ENCODE peak calls at places on chromosomes 12 and 14, in seven cellular contexts. One of them, this sample, is unnamed.

GRCh38 chr14:54593860-54594259 is 26.9 kb downstream of the SAMD4A start:
- DNase-seq in stimulated activated CD4-positive, alpha-beta T cell treated with anti-CD3 and anti-CD28 coated beads, Interleukin-4, amount 100 ng/mL, for 48 hours: no peak
- DNase-seq in upper lobe of right lung: no peak
- DNase-seq in H9: no peak
- DNase-seq in fibroblast of the aortic adventitia: peak
- DNase-seq in T-cell: no peak
- DNase-seq in activated T-cell treated with anti-CD3 and anti-CD28 coated beads for 1 hour: no peak
- DNase-seq in this sample: no peak

GRCh38 chr14:105420976-105421674 is 1.5 kb downstream of the MTA1 start:
- DNase-seq in stimulated activated CD4-positive, alpha-beta T cell treated with anti-CD3 and anti-CD28 coated beads, Interleukin-4, amount 100 ng/mL, for 48 hours: no peak
- DNase-seq in upper lobe of right lung: peak
- DNase-seq in H9: no peak
- DNase-seq in fibroblast of the aortic adventitia: no peak
- DNase-seq in T-cell: no peak
- DNase-seq in activated T-cell treated with anti-CD3 and anti-CD28 coated beads for 1 hour: no peak
- DNase-seq in this sample: no peak

GRCh38 chr12:76037130-76038105 is 5.8 kb upstream of the PHLDA1 start:
- DNase-seq in stimulated activated CD4-positive, alpha-beta T cell treated with anti-CD3 and anti-CD28 coated beads, Interleukin-4, amount 100 ng/mL, for 48 hours: no peak
- DNase-seq in upper lobe of right lung: no peak
- DNase-seq in H9: no peak
- DNase-seq in fibroblast of the aortic adventitia: peak
- DNase-seq in T-cell: no peak
- DNase-seq in activated T-cell treated with anti-CD3 and anti-CD28 coated beads for 1 hour: no peak
- DNase-seq in this sample: no peak

GRCh38 chr14:88986146-88986841 is 161.8 kb downstream of the TTC8 start:
- DNase-seq in stimulated activated CD4-positive, alpha-beta T cell treated with anti-CD3 and anti-CD28 coated beads, Interleukin-4, amount 100 ng/mL, for 48 hours: no peak
- DNase-seq in upper lobe of right lung: no peak
- DNase-seq in H9: no peak
- DNase-seq in fibroblast of the aortic adventitia: peak
- DNase-seq in T-cell: no peak
- DNase-seq in activated T-cell treated with anti-CD3 and anti-CD28 coated beads for 1 hour: no peak
- DNase-seq in this sample: no peak

GRCh38 chr14:36254020-36254614 is 66.3 kb downstream of the MBIP start:
- DNase-seq in stimulated activated CD4-positive, alpha-beta T cell treated with anti-CD3 and anti-CD28 coated beads, Interleukin-4, amount 100 ng/mL, for 48 hours: no peak
- DNase-seq in upper lobe of right lung: no peak
- DNase-seq in H9: peak
- DNase-seq in fibroblast of the aortic adventitia: peak
- DNase-seq in T-cell: no peak
- DNase-seq in activated T-cell treated with anti-CD3 and anti-CD28 coated beads for 1 hour: no peak
- DNase-seq in this sample: no peak

GRCh38 chr12:93375906-93376305 is 1.8 kb upstream of the NUDT4 start:
- DNase-seq in stimulated activated CD4-positive, alpha-beta T cell treated with anti-CD3 and anti-CD28 coated beads, Interleukin-4, amount 100 ng/mL, for 48 hours: no peak
- DNase-seq in upper lobe of right lung: no peak
- DNase-seq in H9: no peak
- DNase-seq in fibroblast of the aortic adventitia: no peak
- DNase-seq in T-cell: no peak
- DNase-seq in activated T-cell treated with anti-CD3 and anti-CD28 coated beads for 1 hour: no peak
- DNase-seq in this sample: no peak

GRCh38 chr12:131559517-131560516 is 151.1 kb upstream of the SFSWAP start:
- DNase-seq in stimulated activated CD4-positive, alpha-beta T cell treated with anti-CD3 and anti-CD28 coated beads, Interleukin-4, amount 100 ng/mL, for 48 hours: no peak
- DNase-seq in upper lobe of right lung: no peak
- DNase-seq in H9: peak
- DNase-seq in fibroblast of the aortic adventitia: no peak
- DNase-seq in T-cell: no peak
- DNase-seq in activated T-cell treated with anti-CD3 and anti-CD28 coated beads for 1 hour: no peak
- DNase-seq in this sample: no peak

GRCh38 chr12:51392556-51393237 is 1.5 kb upstream of the GALNT6 start:
- DNase-seq in stimulated activated CD4-positive, alpha-beta T cell treated with anti-CD3 and anti-CD28 coated beads, Interleukin-4, amount 100 ng/mL, for 48 hours: no peak
- DNase-seq in upper lobe of right lung: no peak
- DNase-seq in H9: peak
- DNase-seq in fibroblast of the aortic adventitia: peak
- DNase-seq in T-cell: peak
- DNase-seq in activated T-cell treated with anti-CD3 and anti-CD28 coated beads for 1 hour: no peak
- DNase-seq in this sample: no peak

GRCh38 chr12:66269757-66270383 is 32.4 kb upstream of the HELB start:
- DNase-seq in stimulated activated CD4-positive, alpha-beta T cell treated with anti-CD3 and anti-CD28 coated beads, Interleukin-4, amount 100 ng/mL, for 48 hours: no peak
- DNase-seq in upper lobe of right lung: no peak
- DNase-seq in H9: peak
- DNase-seq in fibroblast of the aortic adventitia: peak
- DNase-seq in T-cell: no peak
- DNase-seq in activated T-cell treated with anti-CD3 and anti-CD28 coated beads for 1 hour: no peak
- DNase-seq in this sample: no peak

GRCh38 chr14:74444866-74445265 is 18.9 kb upstream of the SYNDIG1L start:
- DNase-seq in stimulated activated CD4-positive, alpha-beta T cell treated with anti-CD3 and anti-CD28 coated beads, Interleukin-4, amount 100 ng/mL, for 48 hours: no peak
- DNase-seq in upper lobe of right lung: no peak
- DNase-seq in H9: peak
- DNase-seq in fibroblast of the aortic adventitia: no peak
- DNase-seq in T-cell: no peak
- DNase-seq in activated T-cell treated with anti-CD3 and anti-CD28 coated beads for 1 hour: no peak
- DNase-seq in this sample: no peak

GRCh38 chr14:52112336-52113018 is 43.6 kb upstream of the NID2 start:
- DNase-seq in stimulated activated CD4-positive, alpha-beta T cell treated with anti-CD3 and anti-CD28 coated beads, Interleukin-4, amount 100 ng/mL, for 48 hours: no peak
- DNase-seq in upper lobe of right lung: no peak
- DNase-seq in H9: no peak
- DNase-seq in fibroblast of the aortic adventitia: peak
- DNase-seq in T-cell: no peak
- DNase-seq in activated T-cell treated with anti-CD3 and anti-CD28 coated beads for 1 hour: no peak
- DNase-seq in this sample: no peak

GRCh38 chr14:60221441-60221840 is 27.6 kb upstream of the PPM1A start:
- DNase-seq in stimulated activated CD4-positive, alpha-beta T cell treated with anti-CD3 and anti-CD28 coated beads, Interleukin-4, amount 100 ng/mL, for 48 hours: no peak
- DNase-seq in upper lobe of right lung: no peak
- DNase-seq in H9: no peak
- DNase-seq in fibroblast of the aortic adventitia: no peak
- DNase-seq in T-cell: no peak
- DNase-seq in activated T-cell treated with anti-CD3 and anti-CD28 coated beads for 1 hour: no peak
- DNase-seq in this sample: no peak

GRCh38 chr12:41532072-41532471 is 344.0 kb downstream of the PDZRN4 start:
- DNase-seq in stimulated activated CD4-positive, alpha-beta T cell treated with anti-CD3 and anti-CD28 coated beads, Interleukin-4, amount 100 ng/mL, for 48 hours: no peak
- DNase-seq in upper lobe of right lung: no peak
- DNase-seq in H9: no peak
- DNase-seq in fibroblast of the aortic adventitia: no peak
- DNase-seq in T-cell: no peak
- DNase-seq in activated T-cell treated with anti-CD3 and anti-CD28 coated beads for 1 hour: no peak
- DNase-seq in this sample: no peak

GRCh38 chr12:107435520-107435919 is 250.1 kb upstream of the PWP1 start:
- DNase-seq in stimulated activated CD4-positive, alpha-beta T cell treated with anti-CD3 and anti-CD28 coated beads, Interleukin-4, amount 100 ng/mL, for 48 hours: no peak
- DNase-seq in upper lobe of right lung: no peak
- DNase-seq in H9: no peak
- DNase-seq in fibroblast of the aortic adventitia: no peak
- DNase-seq in T-cell: no peak
- DNase-seq in activated T-cell treated with anti-CD3 and anti-CD28 coated beads for 1 hour: no peak
- DNase-seq in this sample: no peak

GRCh38 chr14:56027916-56028637 is 90.1 kb upstream of the PELI2 start:
- DNase-seq in stimulated activated CD4-positive, alpha-beta T cell treated with anti-CD3 and anti-CD28 coated beads, Interleukin-4, amount 100 ng/mL, for 48 hours: no peak
- DNase-seq in upper lobe of right lung: no peak
- DNase-seq in H9: no peak
- DNase-seq in fibroblast of the aortic adventitia: peak
- DNase-seq in T-cell: no peak
- DNase-seq in activated T-cell treated with anti-CD3 and anti-CD28 coated beads for 1 hour: no peak
- DNase-seq in this sample: no peak

GRCh38 chr14:99118046-99118721 is 153.8 kb downstream of the BCL11B start:
- DNase-seq in stimulated activated CD4-positive, alpha-beta T cell treated with anti-CD3 and anti-CD28 coated beads, Interleukin-4, amount 100 ng/mL, for 48 hours: no peak
- DNase-seq in upper lobe of right lung: no peak
- DNase-seq in H9: peak
- DNase-seq in fibroblast of the aortic adventitia: no peak
- DNase-seq in T-cell: peak
- DNase-seq in activated T-cell treated with anti-CD3 and anti-CD28 coated beads for 1 hour: no peak
- DNase-seq in this sample: no peak

GRCh38 chr12:5840900-5841299 is 104.2 kb downstream of the ANO2 start:
- DNase-seq in stimulated activated CD4-positive, alpha-beta T cell treated with anti-CD3 and anti-CD28 coated beads, Interleukin-4, amount 100 ng/mL, for 48 hours: no peak
- DNase-seq in upper lobe of right lung: no peak
- DNase-seq in H9: peak
- DNase-seq in fibroblast of the aortic adventitia: no peak
- DNase-seq in T-cell: no peak
- DNase-seq in activated T-cell treated with anti-CD3 and anti-CD28 coated beads for 1 hour: no peak
- DNase-seq in this sample: no peak

GRCh38 chr14:99401196-99401595 is 79.5 kb downstream of the SETD3 start:
- DNase-seq in stimulated activated CD4-positive, alpha-beta T cell treated with anti-CD3 and anti-CD28 coated beads, Interleukin-4, amount 100 ng/mL, for 48 hours: no peak
- DNase-seq in upper lobe of right lung: no peak
- DNase-seq in H9: no peak
- DNase-seq in fibroblast of the aortic adventitia: no peak
- DNase-seq in T-cell: no peak
- DNase-seq in activated T-cell treated with anti-CD3 and anti-CD28 coated beads for 1 hour: no peak
- DNase-seq in this sample: no peak

GRCh38 chr12:41697161-41697560 is 447.5 kb downstream of the GXYLT1 start:
- DNase-seq in stimulated activated CD4-positive, alpha-beta T cell treated with anti-CD3 and anti-CD28 coated beads, Interleukin-4, amount 100 ng/mL, for 48 hours: no peak
- DNase-seq in upper lobe of right lung: no peak
- DNase-seq in H9: no peak
- DNase-seq in fibroblast of the aortic adventitia: no peak
- DNase-seq in T-cell: no peak
- DNase-seq in activated T-cell treated with anti-CD3 and anti-CD28 coated beads for 1 hour: no peak
- DNase-seq in this sample: no peak

GRCh38 chr12:26621932-26622331 is 211.1 kb downstream of the ITPR2 start:
- DNase-seq in stimulated activated CD4-positive, alpha-beta T cell treated with anti-CD3 and anti-CD28 coated beads, Interleukin-4, amount 100 ng/mL, for 48 hours: no peak
- DNase-seq in upper lobe of right lung: no peak
- DNase-seq in H9: no peak
- DNase-seq in fibroblast of the aortic adventitia: no peak
- DNase-seq in T-cell: no peak
- DNase-seq in activated T-cell treated with anti-CD3 and anti-CD28 coated beads for 1 hour: no peak
- DNase-seq in this sample: no peak

GRCh38 chr12:40515041-40515825 is 177.0 kb upstream of the CNTN1 start:
- DNase-seq in stimulated activated CD4-positive, alpha-beta T cell treated with anti-CD3 and anti-CD28 coated beads, Interleukin-4, amount 100 ng/mL, for 48 hours: no peak
- DNase-seq in upper lobe of right lung: no peak
- DNase-seq in H9: no peak
- DNase-seq in fibroblast of the aortic adventitia: peak
- DNase-seq in T-cell: no peak
- DNase-seq in activated T-cell treated with anti-CD3 and anti-CD28 coated beads for 1 hour: no peak
- DNase-seq in this sample: no peak

GRCh38 chr14:61661471-61661988 is 33.8 kb upstream of the HIF1A start:
- DNase-seq in stimulated activated CD4-positive, alpha-beta T cell treated with anti-CD3 and anti-CD28 coated beads, Interleukin-4, amount 100 ng/mL, for 48 hours: no peak
- DNase-seq in upper lobe of right lung: no peak
- DNase-seq in H9: no peak
- DNase-seq in fibroblast of the aortic adventitia: peak
- DNase-seq in T-cell: no peak
- DNase-seq in activated T-cell treated with anti-CD3 and anti-CD28 coated beads for 1 hour: no peak
- DNase-seq in this sample: no peak

GRCh38 chr12:46554461-46554860 is 181.9 kb upstream of the SLC38A2 start:
- DNase-seq in stimulated activated CD4-positive, alpha-beta T cell treated with anti-CD3 and anti-CD28 coated beads, Interleukin-4, amount 100 ng/mL, for 48 hours: no peak
- DNase-seq in upper lobe of right lung: no peak
- DNase-seq in H9: no peak
- DNase-seq in fibroblast of the aortic adventitia: peak
- DNase-seq in T-cell: no peak
- DNase-seq in activated T-cell treated with anti-CD3 and anti-CD28 coated beads for 1 hour: no peak
- DNase-seq in this sample: no peak

GRCh38 chr12:124456652-124457152 is 110.7 kb downstream of the NCOR2 start:
- DNase-seq in stimulated activated CD4-positive, alpha-beta T cell treated with anti-CD3 and anti-CD28 coated beads, Interleukin-4, amount 100 ng/mL, for 48 hours: no peak
- DNase-seq in upper lobe of right lung: no peak
- DNase-seq in H9: no peak
- DNase-seq in fibroblast of the aortic adventitia: no peak
- DNase-seq in T-cell: peak
- DNase-seq in activated T-cell treated with anti-CD3 and anti-CD28 coated beads for 1 hour: peak
- DNase-seq in this sample: peak

GRCh38 chr12:56469007-56469930 is 891 bp downstream of the SPRYD4 start:
- DNase-seq in stimulated activated CD4-positive, alpha-beta T cell treated with anti-CD3 and anti-CD28 coated beads, Interleukin-4, amount 100 ng/mL, for 48 hours: no peak
- DNase-seq in upper lobe of right lung: no peak
- DNase-seq in H9: no peak
- DNase-seq in fibroblast of the aortic adventitia: no peak
- DNase-seq in T-cell: no peak
- DNase-seq in activated T-cell treated with anti-CD3 and anti-CD28 coated beads for 1 hour: no peak
- DNase-seq in this sample: no peak

GRCh38 chr14:68246074-68246980 is 426.7 kb downstream of the RAD51B start:
- DNase-seq in stimulated activated CD4-positive, alpha-beta T cell treated with anti-CD3 and anti-CD28 coated beads, Interleukin-4, amount 100 ng/mL, for 48 hours: no peak
- DNase-seq in upper lobe of right lung: no peak
- DNase-seq in H9: no peak
- DNase-seq in fibroblast of the aortic adventitia: peak
- DNase-seq in T-cell: no peak
- DNase-seq in activated T-cell treated with anti-CD3 and anti-CD28 coated beads for 1 hour: no peak
- DNase-seq in this sample: no peak

GRCh38 chr14:21536395-21537087 is 10.4 kb upstream of the SALL2 start:
- DNase-seq in stimulated activated CD4-positive, alpha-beta T cell treated with anti-CD3 and anti-CD28 coated beads, Interleukin-4, amount 100 ng/mL, for 48 hours: no peak
- DNase-seq in upper lobe of right lung: no peak
- DNase-seq in H9: peak
- DNase-seq in fibroblast of the aortic adventitia: no peak
- DNase-seq in T-cell: no peak
- DNase-seq in activated T-cell treated with anti-CD3 and anti-CD28 coated beads for 1 hour: no peak
- DNase-seq in this sample: no peak

GRCh38 chr12:115500872-115501271 is 776.6 kb downstream of the MED13L start:
- DNase-seq in stimulated activated CD4-positive, alpha-beta T cell treated with anti-CD3 and anti-CD28 coated beads, Interleukin-4, amount 100 ng/mL, for 48 hours: no peak
- DNase-seq in upper lobe of right lung: no peak
- DNase-seq in H9: no peak
- DNase-seq in fibroblast of the aortic adventitia: no peak
- DNase-seq in T-cell: no peak
- DNase-seq in activated T-cell treated with anti-CD3 and anti-CD28 coated beads for 1 hour: no peak
- DNase-seq in this sample: no peak

GRCh38 chr14:88829685-88830302 is 5.3 kb downstream of the TTC8 start:
- DNase-seq in stimulated activated CD4-positive, alpha-beta T cell treated with anti-CD3 and anti-CD28 coated beads, Interleukin-4, amount 100 ng/mL, for 48 hours: no peak
- DNase-seq in upper lobe of right lung: no peak
- DNase-seq in H9: no peak
- DNase-seq in fibroblast of the aortic adventitia: no peak
- DNase-seq in T-cell: no peak
- DNase-seq in activated T-cell treated with anti-CD3 and anti-CD28 coated beads for 1 hour: no peak
- DNase-seq in this sample: no peak

GRCh38 chr14:64563696-64564095 is 13.9 kb downstream of the PPP1R36 start:
- DNase-seq in stimulated activated CD4-positive, alpha-beta T cell treated with anti-CD3 and anti-CD28 coated beads, Interleukin-4, amount 100 ng/mL, for 48 hours: no peak
- DNase-seq in upper lobe of right lung: no peak
- DNase-seq in H9: no peak
- DNase-seq in fibroblast of the aortic adventitia: no peak
- DNase-seq in T-cell: no peak
- DNase-seq in activated T-cell treated with anti-CD3 and anti-CD28 coated beads for 1 hour: no peak
- DNase-seq in this sample: no peak

GRCh38 chr12:56028511-56029165 is 7.8 kb downstream of the IKZF4 start:
- DNase-seq in stimulated activated CD4-positive, alpha-beta T cell treated with anti-CD3 and anti-CD28 coated beads, Interleukin-4, amount 100 ng/mL, for 48 hours: no peak
- DNase-seq in upper lobe of right lung: no peak
- DNase-seq in H9: no peak
- DNase-seq in fibroblast of the aortic adventitia: no peak
- DNase-seq in T-cell: no peak
- DNase-seq in activated T-cell treated with anti-CD3 and anti-CD28 coated beads for 1 hour: no peak
- DNase-seq in this sample: no peak